ENCODE peak calls at places on chromosomes 12 and 14, in seven cellular contexts. O is GM12865, W is BJ, L is epithelial cell of esophagus, C is GM06990, D is IMR-90, E is fibroblast of pulmonary artery. M is an unnamed sample.

GRCh38 chr12:52473738-52474137 is at the start of gene KRT6C:
- DNase-seq in C (no peak), D (no peak), W (no peak), O (no peak), E (no peak), L (peak; percentile 95), M (no peak)

GRCh38 chr12:52740591-52740990 is 36.6 kb downstream of the KRT76 start:
- DNase-seq in W (no peak), O (no peak), C (no peak), L (peak; percentile 88), D (no peak), E (peak; percentile 46), M (no peak)

GRCh38 chr14:44988694-44989093 is 26.7 kb downstream of the TOGARAM1 start:
- DNase-seq in O (no peak), L (no peak), W (no peak), C (no peak), E (no peak), D (no peak), M (no peak)

GRCh38 chr12:20342111-20342510 is 26.2 kb upstream of the PDE3A start:
- DNase-seq in W (no peak), C (no peak), E (no peak), L (no peak), D (peak; percentile 38), O (no peak), M (no peak)

GRCh38 chr14:74219277-74219676 is 20.0 kb upstream of the VSX2 start:
- DNase-seq in D (no peak), W (no peak), C (no peak), O (no peak), L (no peak), E (no peak), M (no peak)

GRCh38 chr12:52066346-52067080 is 3.3 kb upstream of the ATG101 start:
- DNase-seq in C (no peak), L (no peak), D (peak; percentile 58), O (no peak), W (no peak), E (no peak), M (no peak)

GRCh38 chr12:107394693-107395092 is 290.9 kb upstream of the PWP1 start:
- DNase-seq in O (peak; percentile 15), E (no peak), W (no peak), L (no peak), C (no peak), D (no peak), M (no peak)

GRCh38 chr12:65464930-65465329 is 186.4 kb downstream of the MSRB3 start:
- DNase-seq in O (no peak), L (peak; percentile 44), C (no peak), W (peak; percentile 71), D (peak; percentile 96), E (peak; percentile 86), M (peak; percentile 81)

GRCh38 chr14:22560638-22561365 is 28.2 kb downstream of the DAD1 start:
- DNase-seq in D (no peak), W (no peak), L (no peak), O (no peak), E (no peak), C (no peak), M (no peak)

GRCh38 chr12:48031135-48031960 is 27.1 kb upstream of the COL2A1 start:
- DNase-seq in D (no peak), W (no peak), E (no peak), C (no peak), O (no peak), L (peak; percentile 47), M (no peak)

GRCh38 chr12:105084251-105085250 is at the start of gene ALDH1L2:
- DNase-seq in W (peak; percentile 29), D (peak; percentile 87), L (peak; percentile 93), C (peak; percentile 78), O (peak; percentile 83), E (peak; percentile 91), M (peak; percentile 38)

GRCh38 chr12:84919271-84919670 is 6.7 kb upstream of the SLC6A15 start:
- DNase-seq in E (peak; percentile 3), O (no peak), L (peak; percentile 82), C (no peak), D (peak; percentile 43), W (no peak), M (no peak)

GRCh38 chr14:73612339-73613045 is at the start of gene ACOT6:
- DNase-seq in D (peak; percentile 64), O (peak; percentile 72), C (peak; percentile 70), W (peak; percentile 10), E (peak; percentile 69), L (peak; percentile 73), M (no peak)

GRCh38 chr12:1435044-1435443 is 159.3 kb downstream of the FBXL14 start:
- DNase-seq in E (no peak), C (no peak), L (no peak), O (no peak), D (no peak), W (no peak), M (no peak)

GRCh38 chr12:88325828-88326214 is 183.7 kb downstream of the TMTC3 start:
- DNase-seq in W (no peak), D (peak; percentile 71), L (no peak), O (no peak), E (peak; percentile 70), C (no peak), M (no peak)
- H3K4me3 ChIP-seq in W (no peak overlapping the region), D (no peak overlapping the region), L (no peak overlapping the region), O (no peak overlapping the region), E (no peak overlapping the region), C (no peak overlapping the region), M (no peak overlapping the region)

DNA sequence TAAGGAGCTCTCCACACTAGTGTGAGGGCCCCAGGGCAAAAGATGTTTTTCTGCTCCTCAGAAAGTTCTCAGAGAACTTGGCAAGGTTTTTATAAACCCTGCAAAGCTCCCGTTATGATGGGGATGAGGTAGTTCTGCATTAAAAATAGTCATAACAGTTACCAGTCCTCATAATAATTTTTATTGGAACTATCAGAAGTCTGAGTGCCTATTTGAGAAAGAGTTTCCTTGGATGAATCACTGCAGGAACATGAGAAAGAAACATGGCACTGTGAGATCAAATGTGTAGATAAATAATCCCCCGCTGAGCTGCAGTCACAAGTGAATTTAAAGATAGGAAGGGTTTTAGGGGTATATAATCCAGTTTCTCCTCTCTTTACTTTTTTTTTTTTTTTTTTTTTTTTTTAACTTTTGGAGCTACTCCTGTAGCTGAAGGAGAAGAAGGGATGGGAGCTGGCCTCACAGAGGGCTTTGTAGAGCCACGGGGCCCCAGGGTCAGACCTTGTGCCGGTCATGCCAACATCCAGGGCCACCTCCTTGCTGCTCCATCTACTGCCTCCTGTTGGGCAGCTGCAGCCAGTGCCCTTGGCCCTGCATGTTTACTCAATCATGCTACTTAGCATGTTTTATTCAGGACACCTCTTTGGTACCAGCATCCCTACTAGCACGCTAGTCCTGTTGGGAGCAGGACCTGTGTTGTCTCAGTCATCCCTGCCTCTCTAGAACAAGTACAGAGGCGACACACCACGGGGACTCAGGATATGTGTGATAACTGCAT is 39.5 kb downstream of the EVL start:
- DNase-seq in D (peak; percentile 72), L (no peak), E (peak; percentile 27), C (no peak), W (peak; percentile 88), O (no peak), M (peak; percentile 42)
- TF ChIP-seq CTCF in D (no peak), L (no peak), E (no peak), C (peak; percentile 17), W (no peak), O (peak; percentile 7), M (peak; percentile 16)

GRCh38 chr12:121798807-121799174 is 5.0 kb upstream of the SETD1B start:
- DNase-seq in L (no peak), O (no peak), E (no peak), D (no peak), C (no peak), W (no peak), M (no peak)

GRCh38 chr12:121796855-121797751 is 3.6 kb upstream of the RHOF start:
- DNase-seq in L (peak; percentile 54), O (no peak), D (peak; percentile 83), E (peak; percentile 80), C (no peak), W (no peak), M (no peak)

GRCh38 chr12:121799842-121800693 is 3.7 kb upstream of the SETD1B start:
- DNase-seq in O (peak; percentile 87), D (peak; percentile 84), L (peak; percentile 95), C (peak; percentile 87), E (peak; percentile 84), W (no peak), M (no peak)

GRCh38 chr12:121799175-121799841 is 4.5 kb upstream of the SETD1B start:
- DNase-seq in W (no peak), E (peak; percentile 82), D (peak; percentile 85), O (peak; percentile 84), C (no peak), L (peak; percentile 91), M (no peak)

GRCh38 chr12:121797937-121798801 is 4.7 kb upstream of the RHOF start:
- DNase-seq in L (no peak), O (no peak), W (no peak), C (peak; percentile 9), E (no peak), D (peak; percentile 50), M (no peak)
- H3K4me3 ChIP-seq in L (peak overlapping the region; percentile 48), O (no peak overlapping the region), W (peak overlapping the region; percentile 79), C (no peak overlapping the region), E (peak overlapping the region; percentile 78), D (no peak overlapping the region), M (peak overlapping the region; percentile 63)

GRCh38 chr14:92600318-92601053 is 86.9 kb downstream of the RIN3 start:
- DNase-seq in E (peak; percentile 80), C (no peak), O (peak; percentile 38), L (peak; percentile 87), D (peak; percentile 87), W (peak; percentile 59), M (no peak)
- TF ChIP-seq CTCF in E (peak; percentile 7), C (no peak), O (no peak), L (no peak), D (peak; percentile 9), W (peak; percentile 24), M (no peak)

GRCh38 chr12:113479578-113480335 is 8.1 kb upstream of the LHX5 start:
- DNase-seq in O (peak; percentile 21), E (peak; percentile 51), D (peak; percentile 20), C (no peak), L (peak; percentile 47), W (no peak), M (no peak)
- H3K4me3 ChIP-seq in O (no peak overlapping the region), E (peak overlapping the region; percentile 3), D (no peak overlapping the region), C (no peak overlapping the region), L (no peak overlapping the region), W (no peak overlapping the region), M (no peak overlapping the region)

DNA sequence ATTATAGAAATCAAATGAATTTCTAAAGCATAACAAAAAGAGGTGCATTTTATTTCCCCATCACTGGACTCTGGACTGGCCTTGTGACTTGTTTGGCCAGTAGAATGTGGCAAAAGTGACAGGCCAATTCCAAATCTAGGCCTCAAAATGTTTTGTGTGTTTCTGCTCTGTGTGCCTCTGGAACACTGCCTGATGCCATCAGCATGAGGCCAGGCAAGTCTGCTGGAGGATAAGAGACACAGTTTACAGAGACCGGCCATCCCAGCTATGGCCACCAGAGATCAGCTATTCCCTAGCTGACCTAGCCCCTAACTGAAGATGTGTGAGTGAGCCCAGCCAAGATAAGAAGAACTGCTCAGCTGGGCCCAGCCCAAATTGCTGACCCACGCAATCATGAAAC is 32.9 kb downstream of the ASCL1 start:
- DNase-seq in C (no peak), E (no peak), D (no peak), O (no peak), W (no peak), L (no peak), M (no peak)
- TF ChIP-seq CTCF in C (no peak), E (no peak), D (no peak), O (peak; percentile 2), W (no peak), L (no peak), M (no peak)

M was measured in HFF-Myc.